ENCODE peak calls at places on chromosomes 7 and 10, in five cellular contexts. J is PC-3, X is IMR-90, P is neural progenitor cell, Q is mesendoderm. R is an unnamed sample.

GRCh38 chr7:143027032-143027431 is at the start of gene OR9A2:
- DNase-seq in Q (no peak), J (no peak), P (no peak), X (no peak), R (no peak)

GRCh38 chr7:57308631-57309408 is 141.2 kb upstream of the ZNF716 start:
- DNase-seq in P (no peak), J (no peak), Q (no peak), X (no peak), R (no peak)

GRCh38 chr7:100215895-100216294 is 3.9 kb upstream of the PVRIG start:
- DNase-seq in X (peak; percentile 37), Q (no peak), P (no peak), J (no peak), R (no peak)

GRCh38 chr7:70578131-70578530 is 553.8 kb upstream of the GALNT17 start:
- DNase-seq in P (no peak), J (no peak), X (no peak), Q (no peak), R (no peak)

GRCh38 chr7:30093351-30094019 is 41.3 kb upstream of the MTURN start:
- DNase-seq in X (peak; percentile 8), Q (no peak), P (no peak), J (no peak), R (no peak)

GRCh38 chr10:5530846-5531557 is 6.2 kb downstream of the CALML3 start:
- DNase-seq in P (no peak), J (no peak), X (no peak), Q (no peak), R (no peak)

GRCh38 chr10:6580279-6581029 is 378 bp upstream of the PRKCQ start:
- DNase-seq in J (no peak), Q (peak; percentile 83), P (peak; percentile 91), X (peak; percentile 47), R (peak; percentile 71)

GRCh38 chr10:128078136-128078969 is 47.9 kb downstream of the MKI67 start:
- DNase-seq in P (peak; percentile 63), X (peak; percentile 37), J (peak; percentile 60), Q (peak; percentile 51), R (peak; percentile 43)

GRCh38 chr7:54541941-54542618 is at the start of gene VSTM2A:
- DNase-seq in Q (peak; percentile 79), P (peak; percentile 88), X (no peak), J (no peak), R (no peak)

GRCh38 chr10:16720812-16721211 is 96.4 kb downstream of the RSU1 start:
- DNase-seq in P (no peak), X (no peak), J (no peak), Q (no peak), R (no peak)

GRCh38 chr10:104274762-104275721 is 6.1 kb downstream of the GSTO2 start:
- DNase-seq in J (peak; percentile 63), Q (peak; percentile 78), P (peak; percentile 73), X (no peak), R (peak; percentile 65)

GRCh38 chr7:34603711-34604444 is 54.1 kb upstream of the NPSR1 start:
- DNase-seq in X (no peak), J (no peak), Q (no peak), P (no peak), R (no peak)

GRCh38 chr7:42232275-42232674 is 4.7 kb downstream of the GLI3 start:
- DNase-seq in Q (peak; percentile 76), P (peak; percentile 83), X (peak; percentile 31), J (peak; percentile 67), R (no peak)

DNA sequence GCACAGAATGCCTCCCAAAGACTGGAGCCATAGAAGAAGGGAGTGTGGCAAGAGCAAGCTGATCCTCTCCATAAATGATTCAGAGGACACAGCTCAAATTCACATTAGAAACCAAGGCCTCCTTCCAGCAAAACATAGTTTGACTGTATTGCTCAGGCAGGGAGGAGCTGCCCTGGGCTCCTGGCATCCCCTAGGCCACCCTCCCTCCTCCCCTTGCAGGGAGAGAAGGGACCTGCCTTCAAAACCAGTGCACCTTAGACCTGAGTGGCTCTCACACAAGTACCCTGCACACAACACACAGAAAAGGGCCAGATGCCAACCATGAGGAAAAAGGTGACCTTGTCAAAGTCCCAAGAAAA is 64.7 kb downstream of the CREB3L2 start:
- DNase-seq in Q (no peak), X (peak; percentile 74), P (no peak), J (no peak), R (no peak)
- H3K9ac ChIP-seq in Q (no peak overlapping the region), X (no peak overlapping the region), P (no peak overlapping the region), J (no peak overlapping the region), R (peak overlapping the region; percentile 38)

DNA sequence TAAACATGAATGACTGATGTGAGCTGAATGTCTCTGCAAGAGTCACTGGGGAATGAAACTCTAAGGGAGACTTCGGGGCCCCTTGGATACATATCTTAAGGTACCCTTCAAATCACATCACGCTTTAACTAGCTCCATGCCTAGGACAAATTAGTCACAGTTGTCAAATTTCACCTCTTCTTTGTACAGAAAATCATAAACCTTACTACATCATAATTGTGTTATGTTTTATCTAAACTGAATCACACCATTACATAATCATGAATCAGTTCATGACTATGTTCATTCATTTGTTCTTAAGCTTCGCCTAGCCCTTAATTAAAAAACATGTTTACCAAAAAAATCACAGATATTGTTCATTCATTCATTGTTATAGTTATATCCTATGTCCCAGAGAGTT is 2.1 kb upstream of the SLC13A1 start:
- DNase-seq in Q (no peak), X (no peak), P (no peak), J (no peak), R (no peak)
- H3K4me1 ChIP-seq in Q (no peaks in the 10 kb centered on the region), X (no peaks in the 10 kb centered on the region), P (no peaks in the 10 kb centered on the region), J (no peaks in the 10 kb centered on the region), R (no peaks in the 10 kb centered on the region)

GRCh38 chr7:32070051-32070405 is 179 bp downstream of the PDE1C start:
- DNase-seq in X (no peak), J (no peak), P (no peak), Q (no peak), R (no peak)
- H3K9ac ChIP-seq in X (peak overlapping the region; percentile 87), J (no peak overlapping the region), P (no peak overlapping the region), Q (no peak overlapping the region), R (no peak overlapping the region)

GRCh38 chr10:71213761-71214440 is 1.5 kb downstream of the UNC5B start:
- DNase-seq in J (no peak), Q (peak; percentile 77), P (peak; percentile 71), X (peak; percentile 80), R (peak; percentile 41)
- H3K4me1 ChIP-seq in J (peaks cover 19% of the 10 kb centered on the region), Q (peaks cover 30% of the 10 kb centered on the region), P (peaks cover 47% of the 10 kb centered on the region), X (peaks cover 18% of the 10 kb centered on the region), R (no peaks in the 10 kb centered on the region)

DNA sequence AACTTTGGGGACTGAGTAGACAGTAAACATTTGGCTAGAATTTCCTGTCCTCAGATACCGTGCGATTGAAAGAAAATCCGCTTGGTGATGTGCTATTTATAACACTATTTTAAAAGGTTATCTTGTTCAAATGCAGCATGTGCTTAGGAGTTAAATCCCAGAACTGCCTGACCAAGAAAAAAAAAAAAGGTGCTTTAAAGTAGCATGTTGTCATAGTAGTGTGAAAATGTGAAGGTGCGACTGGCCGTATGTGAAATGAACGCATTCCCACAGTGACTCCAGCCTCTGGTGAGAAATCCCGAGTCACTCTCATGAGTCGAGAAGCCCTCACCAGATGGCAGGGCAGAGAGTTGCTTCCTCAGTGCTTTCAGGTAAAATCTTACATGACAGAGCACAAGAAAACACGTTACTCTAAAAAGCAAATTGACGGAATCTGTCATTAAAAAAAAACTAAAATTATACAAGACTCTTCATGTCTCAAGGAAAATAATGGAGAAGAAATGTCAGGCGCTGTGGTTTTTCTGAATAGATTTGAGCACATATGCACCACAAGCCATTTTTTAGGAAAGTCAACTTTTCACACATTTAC is 18.4 kb upstream of the KLF6 start:
- DNase-seq in P (no peak), J (peak; percentile 23), X (peak; percentile 55), Q (peak; percentile 92), R (no peak)
- H3K9ac ChIP-seq in P (no peak overlapping the region), J (peak overlapping the region; percentile 99), X (no peak overlapping the region), Q (no peak overlapping the region), R (no peak overlapping the region)

GRCh38 chr7:50312176-50312575 is 7.7 kb downstream of the IKZF1 start:
- DNase-seq in J (no peak), X (no peak), Q (no peak), P (no peak), R (no peak)
- H3K4me1 ChIP-seq in J (no peaks in the 10 kb centered on the region), X (no peaks in the 10 kb centered on the region), Q (peaks cover 13% of the 10 kb centered on the region), P (peaks cover 45% of the 10 kb centered on the region), R (no peaks in the 10 kb centered on the region)

DNA sequence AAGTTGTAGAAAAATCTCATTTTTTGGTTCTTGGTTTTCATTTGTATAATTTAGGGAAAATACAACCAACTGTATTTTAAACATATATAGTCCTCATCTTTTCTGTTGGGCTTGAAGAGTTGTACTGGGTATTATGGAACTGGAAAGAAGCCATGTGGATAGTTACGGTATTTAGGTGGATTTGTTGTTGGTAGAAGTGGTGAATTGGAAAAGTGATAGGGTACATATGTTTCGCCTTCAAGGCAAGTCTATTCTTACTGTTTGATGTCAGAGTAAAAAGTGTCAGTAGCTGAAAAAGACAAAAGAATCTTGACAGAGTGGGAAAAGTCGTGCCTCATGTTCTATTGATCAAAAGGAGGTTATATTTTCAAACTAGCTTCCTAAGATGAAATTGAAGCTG is 64.6 kb downstream of the GBF1 start:
- DNase-seq in X (no peak), P (no peak), J (no peak), Q (no peak), R (no peak)
- H3K9ac ChIP-seq in X (no peak overlapping the region), P (no peak overlapping the region), J (no peak overlapping the region), Q (no peak overlapping the region), R (no peak overlapping the region)

GRCh38 chr7:129299889-129300288 is 75.1 kb downstream of the AHCYL2 start:
- DNase-seq in P (no peak), X (no peak), Q (no peak), J (no peak), R (no peak)

GRCh38 chr7:129292861-129293260 is 68.0 kb downstream of the AHCYL2 start:
- DNase-seq in P (no peak), Q (no peak), J (no peak), X (no peak), R (no peak)

GRCh38 chr7:129295015-129295423 is 70.2 kb downstream of the AHCYL2 start:
- DNase-seq in Q (no peak), P (peak; percentile 27), J (peak; percentile 47), X (peak; percentile 58), R (no peak)

GRCh38 chr7:129298268-129298893 is 73.6 kb downstream of the AHCYL2 start:
- DNase-seq in X (peak; percentile 51), J (peak; percentile 64), Q (peak; percentile 51), P (peak; percentile 61), R (peak; percentile 47)
- H3K4me1 ChIP-seq in X (no peaks in the 10 kb centered on the region), J (peaks cover 7% of the 10 kb centered on the region), Q (no peaks in the 10 kb centered on the region), P (peaks cover 12% of the 10 kb centered on the region), R (no peaks in the 10 kb centered on the region)

GRCh38 chr7:149715476-149715875 is 57.9 kb downstream of the ZNF467 start:
- DNase-seq in X (no peak), Q (no peak), J (no peak), P (no peak), R (no peak)

GRCh38 chr7:149718730-149719049 is 54.7 kb downstream of the ZNF467 start:
- DNase-seq in P (no peak), J (no peak), X (no peak), Q (no peak), R (no peak)

GRCh38 chr7:149717481-149717880 is 55.9 kb downstream of the ZNF467 start:
- DNase-seq in J (no peak), Q (no peak), P (no peak), X (no peak), R (no peak)

GRCh38 chr7:149716007-149716931 is 57.1 kb downstream of the ZNF467 start:
- DNase-seq in J (no peak), P (no peak), Q (no peak), X (peak; percentile 23), R (no peak)

GRCh38 chr7:149716932-149717307 is 56.5 kb downstream of the ZNF467 start:
- DNase-seq in Q (no peak), J (no peak), X (no peak), P (no peak), R (no peak)
- H3K9ac ChIP-seq in Q (no peak overlapping the region), J (no peak overlapping the region), X (no peak overlapping the region), P (no peak overlapping the region), R (no peak overlapping the region)